ENCODE peak calls at places on chromosomes 6 and 20, in five cellular contexts. Y is fibroblast of pulmonary artery, G is fibroblast of lung, T is RWPE1, F is Right ventricle myocardium inferior. H is an unnamed sample.

GRCh38 chr20:19397676-19398075 is 185.2 kb downstream of the SLC24A3 start:
- DNase-seq in Y (no peak), G (no peak), T (no peak), F (no peak), H (no peak)

GRCh38 chr6:46935687-46936086 is 13.9 kb upstream of the ADGRF5 start:
- DNase-seq in Y (no peak), G (peak), T (no peak), F (no peak), H (peak)

GRCh38 chr6:140174509-140174908 is 800.1 kb upstream of the CITED2 start:
- DNase-seq in Y (peak), G (peak), T (peak), F (no peak), H (no peak)

GRCh38 chr20:22411568-22412450 is 172.6 kb downstream of the FOXA2 start:
- DNase-seq in Y (peak), G (peak), T (no peak), F (no peak), H (no peak)

GRCh38 chr6:55898342-55898741 is 23.0 kb upstream of the BMP5 start:
- DNase-seq in Y (peak), G (peak), T (peak), F (no peak), H (no peak)

GRCh38 chr6:35651244-35651643 is 37.5 kb downstream of the FKBP5 start:
- DNase-seq in Y (no peak), G (no peak), T (no peak), F (no peak), H (no peak)

GRCh38 chr6:161413361-161413771 is 139.5 kb upstream of the AGPAT4 start:
- DNase-seq in Y (no peak), G (no peak), T (no peak), F (no peak), H (no peak)

GRCh38 chr6:170045563-170045960 is 245.3 kb downstream of the DLL1 start:
- DNase-seq in Y (no peak), G (no peak), T (no peak), F (peak), H (no peak)

GRCh38 chr6:118551063-118551672 is 3.1 kb downstream of the PLN start:
- DNase-seq in Y (peak), G (peak), T (peak), F (no peak), H (peak)

GRCh38 chr6:39084506-39084905 is 30.5 kb downstream of the SAYSD1 start:
- DNase-seq in Y (no peak), G (no peak), T (no peak), F (no peak), H (no peak)

GRCh38 chr6:107318100-107318736 is 141.1 kb downstream of the PDSS2 start:
- DNase-seq in Y (peak), G (peak), T (peak), F (no peak), H (peak)

GRCh38 chr6:42296614-42297013 is 79.0 kb upstream of the MRPS10 start:
- DNase-seq in Y (no peak), G (no peak), T (no peak), F (no peak), H (no peak)

GRCh38 chr6:154478021-154478651 is 32.3 kb downstream of the CNKSR3 start:
- DNase-seq in Y (no peak), G (peak), T (no peak), F (no peak), H (no peak)

GRCh38 chr6:89927788-89928565 is 33.7 kb downstream of the GJA10 start:
- DNase-seq in Y (peak), G (peak), T (no peak), F (no peak), H (peak)

GRCh38 chr6:85096976-85097375 is 332.6 kb upstream of the TBX18 start:
- DNase-seq in Y (no peak), G (no peak), T (no peak), F (no peak), H (no peak)

GRCh38 chr6:159978291-159979135 is 9.6 kb downstream of the IGF2R start:
- DNase-seq in Y (no peak), G (peak), T (peak), F (no peak), H (no peak)

GRCh38 chr6:127550403-127550802 is 26.6 kb upstream of the C6orf58 start:
- DNase-seq in Y (peak), G (peak), T (peak), F (no peak), H (no peak)

GRCh38 chr6:155024628-155025027 is 29.5 kb downstream of the TIAM2 start:
- DNase-seq in Y (no peak), G (no peak), T (no peak), F (no peak), H (no peak)

GRCh38 chr20:32363492-32363891 is 5.4 kb downstream of the ASXL1 start:
- DNase-seq in Y (no peak), G (no peak), T (no peak), F (no peak), H (no peak)

GRCh38 chr6:46507426-46507825 is 16.2 kb upstream of the RCAN2 start:
- DNase-seq in Y (no peak), G (no peak), T (no peak), F (no peak), H (no peak)

GRCh38 chr6:163814494-163815364 is 400.2 kb downstream of the QKI start:
- DNase-seq in Y (peak), G (peak), T (peak), F (no peak), H (no peak)

GRCh38 chr6:136510299-136510698 is 39.9 kb downstream of the MAP7 start:
- DNase-seq in Y (no peak), G (no peak), T (no peak), F (no peak), H (no peak)

GRCh38 chr6:146598785-146599405 is at the start of gene ADGB:
- DNase-seq in Y (peak), G (peak), T (peak), F (peak), H (peak)

GRCh38 chr20:36177716-36178115 is 23.2 kb downstream of the EPB41L1 start:
- DNase-seq in Y (no peak), G (no peak), T (no peak), F (no peak), H (no peak)

GRCh38 chr6:47473791-47474351 is 3.7 kb upstream of the CD2AP start:
- DNase-seq in Y (no peak), G (no peak), T (no peak), F (no peak), H (peak)

H was measured in endothelial cell of umbilical vein.